ENCODE peak calls at places on chromosomes 16 and 17, in five cellular contexts. C, F, G, K and Y are unnamed samples.

GRCh38 chr17:30363715-30364202 is 15.0 kb upstream of the CPD start:
- DNase-seq in C (no peak), K (no peak), F (no peak), G (no peak), Y (peak)

GRCh38 chr17:28551421-28552186 is 820 bp downstream of the UNC119 start:
- DNase-seq in G (no peak), F (no peak), C (peak), K (no peak), Y (no peak)

GRCh38 chr17:28997811-28998210 is 8.0 kb downstream of the SEZ6 start:
- DNase-seq in F (no peak), C (no peak), K (no peak), G (no peak), Y (no peak)

GRCh38 chr17:42775534-42776098 is 2.4 kb downstream of the VPS25 start:
- DNase-seq in K (no peak), C (no peak), F (no peak), G (no peak), Y (no peak)

GRCh38 chr16:88754912-88755744 is 29.9 kb downstream of the PIEZO1 start:
- DNase-seq in G (no peak), C (peak), K (no peak), F (no peak), Y (no peak)

GRCh38 chr17:67629963-67630320 is 87.8 kb upstream of the NOL11 start:
- DNase-seq in F (no peak), C (peak), K (no peak), G (no peak), Y (no peak)

GRCh38 chr17:57033296-57033695 is 51.8 kb upstream of the AKAP1 start:
- DNase-seq in C (peak), F (no peak), K (no peak), G (no peak), Y (no peak)

GRCh38 chr17:59727817-59728533 is 20.5 kb downstream of the VMP1 start:
- DNase-seq in K (no peak), G (no peak), F (no peak), C (no peak), Y (no peak)

GRCh38 chr17:17682737-17683675 is 1.7 kb downstream of the RAI1 start:
- DNase-seq in K (peak), F (no peak), G (peak), C (peak), Y (peak)

GRCh38 chr17:82149401-82150099 is 51.5 kb upstream of the FASN start:
- DNase-seq in G (no peak), F (no peak), K (no peak), C (no peak), Y (no peak)

GRCh38 chr16:27369806-27370205 is 32.2 kb upstream of the IL21R start:
- DNase-seq in C (no peak), K (no peak), F (no peak), G (no peak), Y (no peak)

GRCh38 chr17:53525590-53525989 is 297.1 kb upstream of the KIF2B start:
- DNase-seq in G (no peak), K (no peak), F (no peak), C (no peak), Y (no peak)

GRCh38 chr17:79534851-79535727 is 75.8 kb downstream of the RBFOX3 start:
- DNase-seq in F (no peak), C (no peak), K (no peak), G (no peak), Y (no peak)

GRCh38 chr17:13465678-13466077 is 136.1 kb downstream of the HS3ST3A1 start:
- DNase-seq in F (no peak), K (no peak), G (no peak), C (no peak), Y (no peak)

GRCh38 chr17:32998893-32999240 is 7.2 kb downstream of the SPACA3 start:
- DNase-seq in C (peak), G (no peak), F (no peak), K (no peak), Y (no peak)

GRCh38 chr17:21129023-21129681 is 2.4 kb downstream of the DHRS7B start:
- DNase-seq in G (no peak), K (peak), F (no peak), C (peak), Y (no peak)

GRCh38 chr17:17495448-17496188 is 577 bp downstream of the RASD1 start:
- DNase-seq in G (no peak), C (no peak), K (peak), F (no peak), Y (peak)

GRCh38 chr16:24523569-24523968 is 15.8 kb upstream of the RBBP6 start:
- DNase-seq in C (no peak), F (no peak), K (no peak), G (no peak), Y (no peak)

GRCh38 chr17:78032166-78032565 is 73.7 kb downstream of the TNRC6C start:
- DNase-seq in F (no peak), C (peak), K (no peak), G (no peak), Y (no peak)

GRCh38 chr16:8055761-8056160 is 534.5 kb downstream of the TMEM114 start:
- DNase-seq in G (no peak), F (no peak), C (no peak), K (no peak), Y (no peak)

GRCh38 chr17:58520843-58521430 is 6.5 kb upstream of the MTMR4 start:
- DNase-seq in C (peak), K (no peak), F (no peak), G (no peak), Y (no peak)

GRCh38 chr17:74768069-74768762 is 7.9 kb downstream of the NAT9 start:
- DNase-seq in G (no peak), C (no peak), F (no peak), K (no peak), Y (no peak)

GRCh38 chr17:31068291-31068690 is 26.5 kb upstream of the NF1 start:
- DNase-seq in C (peak), F (no peak), K (no peak), G (no peak), Y (peak)

GRCh38 chr16:72976047-72976746 is 71.7 kb downstream of the ZFHX3 start:
- DNase-seq in G (no peak), F (no peak), K (no peak), C (no peak), Y (no peak)

GRCh38 chr17:31548709-31549108 is 157.2 kb downstream of the RAB11FIP4 start:
- DNase-seq in F (no peak), C (no peak), K (no peak), G (no peak), Y (no peak)

GRCh38 chr17:81556175-81556691 is 4.1 kb upstream of the FAAP100 start:
- DNase-seq in K (no peak), G (no peak), C (no peak), F (no peak), Y (no peak)